ENCODE peak calls at places on chromosomes 11 and 22, in five cellular contexts. R is mesothelial cell of epicardium; S is fibroblast of pulmonary artery; M is CD4-positive, alpha-beta T cell; X is fibroblast of mammary gland. V is an unnamed sample.

GRCh38 chr11:64459016-64459415 is 100.1 kb downstream of the RPS6KA4 start:
- DNase-seq in R (no peak), S (no peak), M (no peak), X (no peak), V (no peak)

GRCh38 chr22:37564111-37564711 is 3.9 kb downstream of the CDC42EP1 start:
- DNase-seq in R (no peak), S (peak; percentile 93), M (no peak), X (peak; percentile 35), V (no peak)

GRCh38 chr11:91871791-91872190 is 352.8 kb upstream of the FAT3 start:
- DNase-seq in R (no peak), S (peak; percentile 8), M (no peak), X (peak; percentile 0), V (no peak)

GRCh38 chr11:63875506-63875905 is 36.6 kb downstream of the MARK2 start:
- DNase-seq in R (no peak), S (no peak), M (no peak), X (no peak), V (no peak)

GRCh38 chr11:47415949-47416472 is 7.6 kb downstream of the SLC39A13 start:
- DNase-seq in R (peak; percentile 83), S (peak; percentile 95), M (no peak), X (peak; percentile 95), V (no peak)

GRCh38 chr11:46389450-46390330 is 1.9 kb downstream of the CHRM4 start:
- DNase-seq in R (peak; percentile 82), S (peak; percentile 64), M (no peak), X (peak; percentile 50), V (peak; percentile 42)

GRCh38 chr22:21970800-21971617 is 11.6 kb downstream of the TOP3B start:
- DNase-seq in R (no peak), S (no peak), M (no peak), X (no peak), V (no peak)

GRCh38 chr11:63845305-63845704 is 6.4 kb downstream of the MARK2 start:
- DNase-seq in R (no peak), S (peak; percentile 83), M (no peak), X (peak; percentile 86), V (no peak)

GRCh38 chr11:5922749-5923426 is 19.2 kb upstream of the OR56A3 start:
- DNase-seq in R (no peak), S (no peak), M (no peak), X (peak; percentile 8), V (no peak)

GRCh38 chr11:100918551-100919500 is 210.8 kb downstream of the PGR start:
- DNase-seq in R (no peak), S (peak; percentile 31), M (no peak), X (no peak), V (no peak)

GRCh38 chr11:17641792-17642350 is 77.5 kb upstream of the MYOD1 start:
- DNase-seq in R (no peak), S (no peak), M (no peak), X (no peak), V (no peak)

GRCh38 chr11:90373971-90374370 is 151.1 kb upstream of the CHORDC1 start:
- DNase-seq in R (no peak), S (no peak), M (no peak), X (no peak), V (no peak)
- TF ChIP-seq CTCF in R (no peak), S (no peak), M (no peak), X (no peak), V (no peak)

GRCh38 chr11:102451693-102452460 is 688 bp downstream of the TMEM123 start:
- DNase-seq in R (peak; percentile 60), S (peak; percentile 35), M (peak; percentile 70), X (peak; percentile 41), V (peak; percentile 61)
- TF ChIP-seq CTCF in R (no peak), S (no peak), M (no peak), X (peak; percentile 3), V (no peak)

DNA sequence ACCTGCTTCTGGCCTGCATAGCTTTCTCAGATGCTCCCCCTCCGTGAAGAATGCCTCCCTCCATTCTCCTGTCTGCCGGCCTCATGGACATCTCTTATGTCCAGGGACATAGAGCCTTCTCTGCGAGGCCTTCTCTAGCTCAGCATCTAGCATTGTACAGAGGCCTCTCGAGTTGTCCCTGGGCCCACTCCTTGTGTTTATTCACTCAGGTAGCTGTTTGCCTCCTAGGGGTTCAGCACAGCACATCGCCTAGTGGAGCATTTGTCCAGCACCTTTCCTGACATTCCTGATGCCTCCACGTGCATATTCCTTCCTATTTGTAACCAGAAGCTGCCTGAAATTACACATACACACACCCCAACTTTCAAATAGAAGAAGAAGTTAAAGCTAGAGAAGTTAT is 101.3 kb downstream of the TBC1D22A start:
- DNase-seq in R (no peak), S (no peak), M (no peak), X (no peak), V (no peak)
- TF ChIP-seq CTCF in R (no peak), S (no peak), M (no peak), X (no peak), V (no peak)

GRCh38 chr11:2955896-2956476 is 26.8 kb upstream of the PHLDA2 start:
- DNase-seq in R (no peak), S (no peak), M (no peak), X (no peak), V (no peak)
- TF ChIP-seq CTCF in R (no peak), S (no peak), M (no peak), X (no peak), V (no peak)